ENCODE peak calls at places on chromosome 4, in four cellular contexts. I is NB4; J is effector memory CD4-positive, alpha-beta T cell; F is H7. A is an unnamed sample.

GRCh38 chr4:126630171-126630570 is 1002.6 kb upstream of the INTU start:
- DNase-seq in I (no peak), F (no peak), J (no peak), A (no peak)

GRCh38 chr4:164783966-164784365 is 30.0 kb downstream of the SMIM31 start:
- DNase-seq in J (no peak), I (no peak), F (no peak), A (no peak)

GRCh38 chr4:1727117-1728031 is 6.1 kb downstream of the TACC3 start:
- DNase-seq in I (peak), J (no peak), F (peak), A (no peak)

GRCh38 chr4:142348489-142349076 is 497.5 kb downstream of the INPP4B start:
- DNase-seq in J (no peak), F (no peak), I (no peak), A (no peak)

GRCh38 chr4:124753941-124754581 is 41.5 kb upstream of the ANKRD50 start:
- DNase-seq in J (no peak), I (no peak), F (no peak), A (no peak)

GRCh38 chr4:129603241-129603931 is 507.4 kb downstream of the C4orf33 start:
- DNase-seq in J (no peak), I (peak), F (no peak), A (no peak)

GRCh38 chr4:137656661-137657060 is 124.4 kb upstream of the PCDH18 start:
- DNase-seq in F (no peak), I (no peak), J (no peak), A (no peak)

GRCh38 chr4:101217353-101218031 is 129.8 kb downstream of the PPP3CA start:
- DNase-seq in I (no peak), J (no peak), F (no peak), A (no peak)

GRCh38 chr4:124018383-124019317 is 622.1 kb downstream of the SPRY1 start:
- DNase-seq in J (no peak), I (peak), F (no peak), A (peak)

GRCh38 chr4:177573487-177573886 is 131.2 kb upstream of the AGA start:
- DNase-seq in F (no peak), J (no peak), I (peak), A (no peak)

GRCh38 chr4:182175788-182176519 is 67.2 kb upstream of the TENM3 start:
- DNase-seq in I (no peak), J (no peak), F (no peak), A (no peak)

GRCh38 chr4:57124145-57124544 is 14.0 kb upstream of the IGFBP7 start:
- DNase-seq in F (no peak), I (no peak), J (no peak), A (no peak)
- H3K4me3 ChIP-seq in F (no peak), I (no peak), J (no peak), A (no peak)

GRCh38 chr4:30720656-30721352 is 635 bp downstream of the PCDH7 start:
- DNase-seq in I (no peak), F (peak), J (no peak), A (no peak)
- H3K4me3 ChIP-seq in I (no peak), F (peak), J (no peak), A (no peak)

GRCh38 chr4:175998782-175999181 is 66.9 kb upstream of the WDR17 start:
- DNase-seq in F (peak), I (no peak), J (no peak), A (no peak)

GRCh38 chr4:175999944-176000343 is 65.7 kb upstream of the WDR17 start:
- DNase-seq in J (no peak), F (no peak), I (no peak), A (no peak)

GRCh38 chr4:175997291-175997690 is 68.3 kb upstream of the WDR17 start:
- DNase-seq in F (no peak), I (no peak), J (no peak), A (no peak)

GRCh38 chr4:176002007-176002623 is 63.5 kb upstream of the WDR17 start:
- DNase-seq in F (peak), I (no peak), J (no peak), A (peak)

GRCh38 chr4:176001171-176002006 is 64.3 kb upstream of the WDR17 start:
- DNase-seq in F (peak), I (no peak), J (no peak), A (no peak)
- H3K4me3 ChIP-seq in F (peak), I (no peak), J (no peak), A (no peak)

GRCh38 chr4:85495621-85496020 is 20.7 kb downstream of the ARHGAP24 start:
- DNase-seq in J (no peak), I (no peak), F (no peak), A (no peak)
- H3K4me3 ChIP-seq in J (no peak), I (no peak), F (no peak), A (no peak)

DNA sequence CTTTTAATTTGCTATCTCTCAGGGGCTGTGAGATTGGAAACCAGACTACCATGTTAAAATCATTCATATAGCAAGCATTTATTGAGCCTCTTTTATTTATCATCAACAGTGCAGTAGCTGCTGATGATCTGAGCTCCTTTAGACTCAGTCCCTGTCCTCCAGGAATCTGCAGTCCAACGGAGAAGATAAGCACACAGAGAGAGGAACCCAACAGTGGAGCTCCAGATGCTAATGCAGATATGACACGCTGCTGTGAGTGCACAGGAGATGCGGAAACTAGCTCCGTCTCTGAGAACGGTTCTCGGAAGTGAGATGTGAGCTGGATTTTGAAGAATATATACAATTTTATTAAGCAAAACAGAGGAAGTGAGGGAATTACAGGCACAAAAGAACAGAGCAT is 35.4 kb downstream of the DCHS2 start:
- DNase-seq in I (no peak), F (no peak), J (no peak), A (no peak)
- H3K4me3 ChIP-seq in I (no peak), F (no peak), J (no peak), A (no peak)

DNA sequence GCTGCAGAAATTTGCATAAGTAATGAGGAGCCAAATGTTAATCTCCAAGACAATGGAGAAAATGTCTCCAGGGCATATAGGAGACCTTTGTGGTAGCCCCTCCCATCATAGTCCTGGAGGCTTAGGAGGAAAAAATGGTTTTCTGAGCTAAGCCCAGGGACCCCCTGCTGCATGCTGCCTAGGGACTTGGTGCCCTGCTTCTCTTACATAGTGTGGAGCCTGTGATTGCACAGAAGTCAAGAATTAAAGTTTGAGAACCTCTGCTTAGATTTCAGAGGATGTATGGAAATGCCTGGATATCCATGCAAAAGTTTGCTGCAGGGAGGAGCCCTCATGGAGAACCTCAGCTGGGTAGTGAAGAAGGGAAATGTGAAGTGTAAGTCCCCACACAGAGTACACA is 379.4 kb upstream of the TACR3 start:
- DNase-seq in F (no peak), I (no peak), J (no peak), A (no peak)
- H3K4me3 ChIP-seq in F (no peak), I (no peak), J (no peak), A (no peak)

DNA sequence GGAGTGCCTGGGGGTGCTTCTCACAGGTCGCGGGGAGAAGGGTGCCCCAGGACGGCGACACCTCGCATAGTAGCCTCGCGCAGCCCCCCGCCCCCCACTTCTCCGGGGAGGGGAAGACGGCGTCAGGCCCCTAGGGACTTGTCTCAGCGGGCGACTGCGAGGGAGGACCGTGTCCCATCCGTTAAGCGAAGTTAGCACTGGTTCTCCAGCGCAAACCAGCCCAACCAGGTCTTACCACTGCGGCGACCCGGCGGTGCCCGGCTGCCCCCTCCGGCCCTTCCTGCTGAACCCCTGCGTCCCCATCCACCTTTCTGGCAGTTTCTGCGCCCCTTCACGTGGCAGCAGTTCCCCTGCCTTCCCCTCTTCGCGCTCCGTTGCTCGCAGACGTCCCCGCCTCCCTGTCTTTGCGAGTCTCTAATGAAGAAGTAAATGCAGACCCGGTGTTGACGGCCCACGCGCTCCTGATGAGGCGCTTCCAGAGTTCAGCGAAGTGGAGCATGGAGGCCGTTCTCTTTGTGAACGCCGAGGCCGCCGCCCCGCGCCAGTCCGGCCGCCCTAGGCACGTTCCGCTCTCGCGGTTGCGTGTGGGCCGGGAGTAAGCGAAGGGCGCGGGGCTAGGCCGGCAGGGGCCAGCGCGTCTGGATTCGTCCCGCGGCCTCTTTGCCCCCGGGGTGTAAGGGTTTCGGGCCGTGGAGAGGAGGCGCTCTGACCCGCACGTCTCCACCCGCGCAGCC is 3.0 kb downstream of the SLIT2 start:
- DNase-seq in J (no peak), I (no peak), F (peak), A (no peak)
- H3K4me3 ChIP-seq in J (no peak), I (no peak), F (peak), A (no peak)

GRCh38 chr4:112973897-112974296 is 75.6 kb upstream of the ANK2 start:
- DNase-seq in I (no peak), J (no peak), F (no peak), A (no peak)

GRCh38 chr4:112966701-112967100 is 82.8 kb upstream of the ANK2 start:
- DNase-seq in I (no peak), F (no peak), J (no peak), A (no peak)

GRCh38 chr4:112968456-112969159 is 80.8 kb upstream of the ANK2 start:
- DNase-seq in I (no peak), J (no peak), F (no peak), A (no peak)

GRCh38 chr4:112967109-112967508 is 82.3 kb upstream of the ANK2 start:
- DNase-seq in I (no peak), J (no peak), F (no peak), A (no peak)

GRCh38 chr4:112970903-112971302 is 78.5 kb upstream of the ANK2 start:
- DNase-seq in F (no peak), J (no peak), I (no peak), A (no peak)
- H3K4me3 ChIP-seq in F (no peak), J (no peak), I (no peak), A (no peak)

GRCh38 chr4:107138433-107138832 is 102.3 kb upstream of the DKK2 start:
- DNase-seq in I (no peak), J (no peak), F (no peak), A (no peak)
- H3K4me3 ChIP-seq in I (no peak), J (no peak), F (no peak), A (no peak)

DNA sequence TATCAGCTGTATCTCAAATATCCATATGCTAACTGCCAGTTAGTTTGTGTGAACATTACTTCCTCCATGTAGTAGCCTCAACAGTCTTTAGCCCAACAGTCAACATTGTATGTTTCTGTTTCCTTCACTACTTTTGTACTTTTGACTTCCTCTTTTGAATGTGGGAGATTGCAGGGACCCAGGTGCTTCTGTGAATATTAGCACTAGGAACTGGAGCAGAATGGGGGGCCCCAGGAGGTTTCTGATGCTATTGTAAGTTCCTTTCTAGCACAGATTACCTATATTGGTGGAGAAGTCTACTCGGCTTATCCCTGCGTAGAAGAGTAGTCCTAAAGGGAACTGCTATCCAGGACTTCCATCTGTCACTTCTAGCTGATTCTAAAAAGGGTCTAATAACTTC is 2.3 kb downstream of the PLAC8 start:
- DNase-seq in I (peak), J (no peak), F (no peak), A (peak)
- H3K4me3 ChIP-seq in I (peak), J (peak), F (no peak), A (peak)